ENCODE peak calls at places on chromosome 6, in five cellular contexts. V, H, S, G and D are unnamed samples. For H3K4me1, the result is how much of the 10 kb centered on the place peaks cover.

GRCh38 chr6:10759312-10759839 is 11.8 kb downstream of the TMEM14B start:
- DNase-seq in V (peak), H (peak), S (no peak), G (peak), D (peak)

GRCh38 chr6:121652726-121653623 is 217.5 kb downstream of the GJA1 start:
- DNase-seq in V (peak), H (no peak), S (no peak), G (no peak), D (peak)

GRCh38 chr6:10174056-10174455 is 240.8 kb downstream of the TFAP2A start:
- DNase-seq in V (no peak), H (no peak), S (no peak), G (no peak), D (no peak)

GRCh38 chr6:52661551-52661950 is 9.4 kb upstream of the TMEM14A start:
- DNase-seq in V (no peak), H (no peak), S (no peak), G (no peak), D (no peak)

GRCh38 chr6:130376921-130377320 is 11.1 kb downstream of the TMEM200A start:
- DNase-seq in V (no peak), H (no peak), S (no peak), G (no peak), D (no peak)

GRCh38 chr6:15426926-15427325 is 181.1 kb downstream of the JARID2 start:
- DNase-seq in V (no peak), H (no peak), S (no peak), G (no peak), D (no peak)

GRCh38 chr6:89596484-89596883 is 42.1 kb downstream of the LYRM2 start:
- DNase-seq in V (no peak), H (no peak), S (no peak), G (peak), D (no peak)

GRCh38 chr6:170295519-170296422 is 4.9 kb upstream of the DLL1 start:
- DNase-seq in V (no peak), H (no peak), S (no peak), G (peak), D (no peak)

GRCh38 chr6:34030831-34031566 is 114.9 kb downstream of the GRM4 start:
- DNase-seq in V (no peak), H (no peak), S (no peak), G (no peak), D (no peak)

GRCh38 chr6:144809969-144810368 is 524.8 kb downstream of the UTRN start:
- DNase-seq in V (no peak), H (no peak), S (no peak), G (no peak), D (no peak)

GRCh38 chr6:121730616-121731015 is 295.2 kb downstream of the GJA1 start:
- DNase-seq in V (no peak), H (no peak), S (no peak), G (no peak), D (no peak)

GRCh38 chr6:46156701-46157100 is 14.1 kb downstream of the ENPP5 start:
- DNase-seq in V (no peak), H (no peak), S (no peak), G (no peak), D (no peak)

GRCh38 chr6:64290867-64291266 is 655.3 kb downstream of the PHF3 start:
- DNase-seq in V (peak), H (no peak), S (no peak), G (no peak), D (no peak)

GRCh38 chr6:169271158-169271936 is 17.7 kb upstream of the THBS2 start:
- DNase-seq in V (no peak), H (no peak), S (no peak), G (no peak), D (no peak)

GRCh38 chr6:161984707-161985106 is 710.8 kb upstream of the AGPAT4 start:
- DNase-seq in V (no peak), H (no peak), S (no peak), G (no peak), D (no peak)

GRCh38 chr6:161985911-161986310 is 712.0 kb upstream of the AGPAT4 start:
- DNase-seq in V (no peak), H (no peak), S (no peak), G (no peak), D (no peak)
- H3K4me3 ChIP-seq in V (no peak), H (no peak), S (no peak), G (no peak), D (no peak)

GRCh38 chr6:110875548-110876169 is 1.1 kb downstream of the AMD1 start:
- DNase-seq in V (no peak), H (no peak), S (no peak), G (peak), D (peak)
- H3K4me1 ChIP-seq in V (under half), H (under half), S (under half), G (under half), D (under half)

DNA sequence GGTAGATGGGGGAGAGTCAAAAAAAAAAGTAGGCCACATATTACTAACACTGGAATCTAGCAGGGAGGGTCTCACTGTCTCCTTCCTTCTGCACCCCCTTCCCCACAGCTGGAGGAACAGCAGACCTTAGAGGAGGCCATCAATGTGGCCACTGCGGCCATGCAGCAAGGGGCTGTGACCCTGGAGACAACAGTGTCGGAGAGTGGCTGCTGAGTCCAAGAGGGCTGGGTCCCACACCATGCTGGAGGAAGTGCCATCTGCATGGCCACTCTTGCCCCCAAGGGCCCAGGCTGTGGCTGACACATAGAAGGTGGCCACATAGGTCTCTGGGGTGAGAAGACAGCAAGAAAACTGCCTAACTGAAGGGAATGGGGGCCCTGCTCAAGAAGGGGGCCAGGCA is 2.6 kb upstream of the DEF6 start:
- DNase-seq in V (no peak), H (no peak), S (no peak), G (no peak), D (no peak)
- TF ChIP-seq USF2 in V (no peak), H (no peak), S (no peak), G (no peak), D (no peak)

DNA sequence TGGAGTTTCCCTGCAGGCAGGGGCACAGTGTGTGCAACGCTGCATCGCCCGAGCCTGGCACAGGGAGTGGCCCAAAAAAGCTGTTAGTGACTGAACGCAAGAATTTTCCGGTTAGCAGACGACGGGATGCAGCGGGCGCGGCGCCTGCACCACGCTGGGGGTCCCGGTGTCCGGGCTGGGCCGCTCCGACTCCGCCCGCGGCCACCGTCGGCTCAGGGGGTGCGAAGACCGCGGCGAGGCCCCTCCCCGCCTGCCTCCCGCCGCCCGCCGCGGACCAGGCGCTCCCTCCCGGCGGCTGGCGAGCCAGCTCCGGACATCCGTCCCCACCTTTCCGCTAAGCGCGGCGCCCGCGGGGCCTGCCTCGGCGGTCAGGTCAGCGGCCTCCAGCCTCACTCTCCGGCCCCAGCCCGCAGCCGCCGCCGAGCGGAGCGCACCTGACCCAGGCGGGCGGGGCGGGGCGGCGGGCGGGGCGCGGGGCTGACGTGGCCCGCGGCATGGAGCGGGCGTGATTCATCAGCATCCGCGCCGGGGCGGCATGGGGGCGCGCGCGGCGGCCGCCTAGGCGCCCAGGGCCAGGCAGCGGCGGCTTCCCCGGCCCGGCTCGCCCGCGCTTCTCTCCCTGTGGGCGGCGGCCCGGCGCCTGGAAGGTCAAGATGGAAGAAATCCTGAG is at the start of gene ARFGEF3:
- DNase-seq in V (peak), H (peak), S (no peak), G (peak), D (peak)
- H3K4me3 ChIP-seq in V (peak), H (peak), S (peak), G (no peak), D (peak)

DNA sequence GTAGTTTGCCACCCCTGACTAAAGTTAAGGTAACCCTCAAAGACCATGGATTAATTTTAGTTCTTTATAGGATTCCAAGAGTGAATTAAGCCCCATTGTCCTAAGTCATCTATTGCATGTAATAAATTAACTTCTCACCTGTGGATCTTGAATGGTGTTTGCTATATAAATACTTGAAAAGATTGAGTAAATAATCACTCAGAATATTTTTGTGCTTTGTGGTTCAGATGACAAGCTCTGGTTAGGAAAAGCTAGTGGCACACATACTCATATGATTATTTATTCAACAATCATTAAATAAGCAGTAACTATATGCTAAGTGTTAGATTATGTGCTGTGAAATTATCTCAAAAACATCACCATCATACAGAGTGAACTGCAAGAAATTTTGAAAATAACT is 203.2 kb downstream of the OGFRL1 start:
- DNase-seq in V (no peak), H (no peak), S (no peak), G (no peak), D (no peak)
- H3K4me1 ChIP-seq in V (under half), H (under half), S (under half), G (under half), D (under half)

GRCh38 chr6:125586074-125586473 is 163.4 kb upstream of the HEY2 start:
- DNase-seq in V (peak), H (no peak), S (no peak), G (no peak), D (peak)
- TF ChIP-seq USF2 in V (no peak), H (no peak), S (no peak), G (no peak), D (no peak)